ENCODE peak calls at places on chromosome 2, in five cellular contexts. A is GM20000, P is HL-60, C is GM12864, Q is HepG2. Z is an unnamed sample.
A peak's percentile ranks its signal among the peaks of the same experiment; 100 is the strongest.

GRCh38 chr2:46657042-46657504 is 177.7 kb downstream of the TMEM247 start:
- DNase-seq in C (no peak), P (peak; percentile 16), A (peak; percentile 42), Q (peak; percentile 49), Z (peak; percentile 55)

GRCh38 chr2:43005211-43005974 is 213.0 kb upstream of the HAAO start:
- DNase-seq in Q (peak; percentile 99), P (no peak), A (no peak), C (no peak), Z (no peak)

GRCh38 chr2:67571785-67572718 is 174.9 kb downstream of the ETAA1 start:
- DNase-seq in P (no peak), C (no peak), Q (no peak), A (no peak), Z (no peak)

GRCh38 chr2:31962757-31963361 is 47.9 kb downstream of the MEMO1 start:
- DNase-seq in C (no peak), Q (no peak), A (no peak), P (no peak), Z (no peak)

GRCh38 chr2:168430431-168430830 is 25.6 kb upstream of the CERS6 start:
- DNase-seq in P (no peak), A (no peak), Q (no peak), C (no peak), Z (no peak)

GRCh38 chr2:221635949-221636348 is 63.8 kb upstream of the EPHA4 start:
- DNase-seq in C (no peak), A (no peak), Q (peak; percentile 6), P (no peak), Z (no peak)

GRCh38 chr2:126639276-126639675 is 16.7 kb upstream of the GYPC start:
- DNase-seq in A (no peak), Q (no peak), P (no peak), C (no peak), Z (no peak)

GRCh38 chr2:149989447-149990063 is 402.0 kb upstream of the MMADHC start:
- DNase-seq in Q (peak; percentile 72), A (no peak), P (no peak), C (no peak), Z (no peak)

GRCh38 chr2:181585732-181586131 is 71.2 kb downstream of the CERKL start:
- DNase-seq in Q (no peak), A (no peak), C (no peak), P (no peak), Z (no peak)

GRCh38 chr2:12715878-12716249 is 872 bp upstream of the TRIB2 start:
- DNase-seq in C (peak; percentile 31), P (no peak), A (peak; percentile 68), Q (peak; percentile 54), Z (peak; percentile 61)

GRCh38 chr2:70029814-70030409 is 57.4 kb upstream of the PCBP1 start:
- DNase-seq in Q (no peak), A (no peak), P (no peak), C (no peak), Z (no peak)

GRCh38 chr2:157476915-157477709 is 33.2 kb upstream of the CYTIP start:
- DNase-seq in Q (no peak), C (no peak), A (no peak), P (no peak), Z (no peak)

GRCh38 chr2:182667321-182667695 is 48.7 kb upstream of the DNAJC10 start:
- DNase-seq in A (no peak), P (no peak), C (no peak), Q (no peak), Z (no peak)

GRCh38 chr2:182668671-182669070 is 47.4 kb upstream of the DNAJC10 start:
- DNase-seq in Q (peak; percentile 67), C (no peak), A (no peak), P (no peak), Z (no peak)

GRCh38 chr2:182672471-182673165 is 43.4 kb upstream of the DNAJC10 start:
- DNase-seq in A (no peak), P (no peak), Q (no peak), C (no peak), Z (no peak)

GRCh38 chr2:182664212-182664611 is 51.8 kb upstream of the DNAJC10 start:
- DNase-seq in Q (no peak), C (no peak), A (no peak), P (no peak), Z (no peak)

GRCh38 chr2:182666674-182667320 is 49.3 kb upstream of the DNAJC10 start:
- DNase-seq in P (no peak), A (peak; percentile 35), Q (peak; percentile 31), C (no peak), Z (peak; percentile 31)
- TF ChIP-seq CTCF in P (peak; percentile 27), A (peak; percentile 54), Q (peak; percentile 45), C (peak; percentile 62), Z (no peak)

GRCh38 chr2:4415810-4416413 is 712.5 kb downstream of the DCDC2C start:
- DNase-seq in C (no peak), P (no peak), A (no peak), Q (no peak), Z (no peak)

GRCh38 chr2:4424153-4424552 is 720.8 kb downstream of the DCDC2C start:
- DNase-seq in A (no peak), C (no peak), Q (no peak), P (no peak), Z (no peak)

GRCh38 chr2:4420032-4420431 is 716.7 kb downstream of the DCDC2C start:
- DNase-seq in Q (no peak), A (no peak), C (no peak), P (no peak), Z (no peak)
- TF ChIP-seq CTCF in Q (no peak), A (no peak), C (no peak), P (no peak), Z (no peak)

DNA sequence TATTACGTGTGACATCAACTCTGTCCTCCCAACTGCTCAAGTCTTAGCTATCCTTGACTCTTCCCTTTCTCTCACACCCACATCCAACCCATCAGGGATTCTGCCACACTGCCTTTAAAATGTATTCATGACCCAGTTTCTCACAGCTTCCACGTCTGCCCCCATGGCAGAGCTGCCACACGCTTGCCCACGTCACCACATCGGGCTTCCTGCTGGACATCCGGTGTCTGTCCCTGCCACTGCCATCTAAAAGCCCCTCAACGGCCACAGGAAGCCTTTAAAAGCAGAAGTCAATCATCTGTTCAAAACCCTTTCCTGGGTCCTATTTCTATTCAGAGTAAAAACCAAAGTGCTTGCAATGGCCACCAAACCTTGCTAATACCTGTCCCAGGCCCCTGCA is 233.1 kb upstream of the POU3F3 start:
- DNase-seq in Q (no peak), C (no peak), A (no peak), P (no peak), Z (no peak)
- TF ChIP-seq CTCF in Q (no peak), C (no peak), A (no peak), P (no peak), Z (no peak)

DNA sequence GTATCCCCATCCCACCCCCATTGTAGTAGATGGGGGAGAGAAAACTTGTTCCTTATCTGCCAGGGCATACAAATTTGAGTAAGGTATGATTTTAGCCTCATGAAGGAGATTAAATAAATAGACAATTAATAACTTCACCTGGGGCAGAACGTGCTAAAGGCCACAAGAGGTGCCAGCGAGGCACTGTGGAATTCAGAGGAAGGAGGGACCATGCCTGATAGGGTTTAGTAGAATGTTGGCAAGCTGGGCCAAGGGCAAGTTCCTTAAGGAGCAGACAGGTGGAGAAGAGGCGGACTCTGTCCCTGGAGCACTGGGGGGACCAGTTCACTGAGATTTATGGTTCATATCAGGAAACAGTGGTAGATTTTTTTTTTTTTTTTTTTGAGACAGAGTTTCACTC is 22.5 kb downstream of the STAMBP start:
- DNase-seq in P (no peak), A (no peak), C (no peak), Q (no peak), Z (no peak)
- TF ChIP-seq CTCF in P (no peak), A (no peak), C (peak; percentile 33), Q (no peak), Z (no peak)

GRCh38 chr2:151996243-151997003 is 102.4 kb downstream of the CACNB4 start:
- DNase-seq in Q (no peak), P (no peak), C (no peak), A (no peak), Z (no peak)

DNA sequence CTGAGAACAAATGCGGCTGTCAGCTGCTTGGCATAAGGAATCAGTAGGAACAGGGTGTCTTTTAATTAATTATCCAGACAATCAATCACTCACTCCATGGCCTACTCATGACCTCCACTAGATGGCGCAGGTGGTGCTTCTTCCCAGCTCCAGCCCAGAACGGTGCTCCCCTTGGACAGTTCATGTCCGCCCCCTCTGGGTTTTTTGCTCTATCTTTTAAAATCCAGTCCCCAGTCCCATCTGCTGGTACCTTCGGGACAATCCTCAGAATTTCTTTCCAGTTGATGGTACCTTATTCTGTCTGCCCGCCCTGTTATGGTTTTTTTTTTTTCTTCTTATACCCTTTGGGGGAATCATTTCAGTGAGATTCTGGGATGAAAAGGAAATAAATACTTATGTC is 99.8 kb downstream of the CACNB4 start:
- DNase-seq in P (peak; percentile 15), C (no peak), Q (peak; percentile 77), A (peak; percentile 52), Z (peak; percentile 72)
- TF ChIP-seq CTCF in P (peak; percentile 66), C (peak; percentile 93), Q (peak; percentile 85), A (peak; percentile 82), Z (peak; percentile 83)

GRCh38 chr2:25145803-25146202 is 22.6 kb downstream of the POMC start:
- DNase-seq in C (no peak), Q (no peak), P (no peak), A (no peak), Z (no peak)
- TF ChIP-seq CTCF in C (no peak), Q (no peak), P (no peak), A (no peak), Z (no peak)

GRCh38 chr2:24024018-24024417 is 14.1 kb downstream of the MFSD2B start:
- DNase-seq in A (no peak), P (no peak), Q (peak; percentile 50), C (no peak), Z (no peak)
- TF ChIP-seq CTCF in A (no peak), P (no peak), Q (peak; percentile 74), C (no peak), Z (no peak)

GRCh38 chr2:240369725-240370585 is 65.5 kb upstream of the GPC1 start:
- DNase-seq in Q (peak; percentile 35), A (no peak), C (no peak), P (no peak), Z (no peak)
- TF ChIP-seq CTCF in Q (no peak), A (no peak), C (no peak), P (no peak), Z (no peak)

Z was measured in GM13976.